ENCODE peak calls at places on chromosomes 5 and 9, in ten cellular contexts. One of them, this sample, is unnamed.

GRCh38 chr9:19162956-19163355 is 35.7 kb upstream of the PLIN2 start:
- DNase-seq in fibroblast of lung: no peak
- DNase-seq in tibial artery: peak
- DNase-seq in heart left ventricle: no peak
- DNase-seq in body of pancreas: peak
- DNase-seq in colonic mucosa: no peak
- DNase-seq in heart right ventricle: no peak
- DNase-seq in HFFc6: no peak
- DNase-seq in AG10803: peak
- DNase-seq in GM12864: no peak
- DNase-seq in this sample: no peak

GRCh38 chr9:113600871-113601545 is 137.5 kb downstream of the RGS3 start:
- DNase-seq in colonic mucosa: no peak
- DNase-seq in body of pancreas: no peak
- DNase-seq in fibroblast of lung: no peak
- DNase-seq in GM12864: no peak
- DNase-seq in AG10803: no peak
- DNase-seq in HFFc6: no peak
- DNase-seq in heart left ventricle: no peak
- DNase-seq in tibial artery: no peak
- DNase-seq in heart right ventricle: no peak
- DNase-seq in this sample: no peak

GRCh38 chr5:52738095-52738506 is 49.6 kb upstream of the ITGA1 start:
- DNase-seq in tibial artery: no peak
- DNase-seq in GM12864: no peak
- DNase-seq in fibroblast of lung: peak
- DNase-seq in HFFc6: peak
- DNase-seq in heart left ventricle: no peak
- DNase-seq in heart right ventricle: no peak
- DNase-seq in body of pancreas: no peak
- DNase-seq in colonic mucosa: no peak
- DNase-seq in AG10803: no peak
- DNase-seq in this sample: no peak

GRCh38 chr9:98251554-98251953 is 3.9 kb downstream of the TBC1D2 start:
- DNase-seq in GM12864: no peak
- DNase-seq in heart left ventricle: no peak
- DNase-seq in HFFc6: peak
- DNase-seq in heart right ventricle: no peak
- DNase-seq in body of pancreas: no peak
- DNase-seq in tibial artery: no peak
- DNase-seq in colonic mucosa: no peak
- DNase-seq in AG10803: peak
- DNase-seq in fibroblast of lung: peak
- DNase-seq in this sample: no peak

GRCh38 chr9:127903557-127904475 is 4.4 kb upstream of the ST6GALNAC6 start:
- DNase-seq in tibial artery: peak
- DNase-seq in AG10803: no peak
- DNase-seq in body of pancreas: peak
- DNase-seq in HFFc6: no peak
- DNase-seq in heart left ventricle: peak
- DNase-seq in colonic mucosa: peak
- DNase-seq in heart right ventricle: peak
- DNase-seq in GM12864: peak
- DNase-seq in fibroblast of lung: no peak
- DNase-seq in this sample: no peak

GRCh38 chr5:141155540-141156374 is 5.9 kb downstream of the PCDHB6 start:
- DNase-seq in tibial artery: no peak
- DNase-seq in fibroblast of lung: no peak
- DNase-seq in body of pancreas: no peak
- DNase-seq in GM12864: no peak
- DNase-seq in HFFc6: no peak
- DNase-seq in AG10803: no peak
- DNase-seq in heart right ventricle: no peak
- DNase-seq in colonic mucosa: no peak
- DNase-seq in heart left ventricle: no peak
- DNase-seq in this sample: no peak

GRCh38 chr5:65482280-65482726 is 583 bp upstream of the ADAMTS6 start:
- DNase-seq in GM12864: no peak
- DNase-seq in heart right ventricle: no peak
- DNase-seq in body of pancreas: no peak
- DNase-seq in tibial artery: no peak
- DNase-seq in HFFc6: peak
- DNase-seq in heart left ventricle: no peak
- DNase-seq in fibroblast of lung: peak
- DNase-seq in AG10803: peak
- DNase-seq in colonic mucosa: no peak
- DNase-seq in this sample: no peak

GRCh38 chr5:669111-669841 is 23.9 kb downstream of the TPPP start:
- DNase-seq in AG10803: peak
- DNase-seq in tibial artery: no peak
- DNase-seq in fibroblast of lung: peak
- DNase-seq in heart right ventricle: no peak
- DNase-seq in colonic mucosa: no peak
- DNase-seq in GM12864: no peak
- DNase-seq in HFFc6: no peak
- DNase-seq in body of pancreas: no peak
- DNase-seq in heart left ventricle: peak
- DNase-seq in this sample: peak

GRCh38 chr9:119963258-119963797 is 594.1 kb upstream of the BRINP1 start:
- DNase-seq in colonic mucosa: no peak
- DNase-seq in HFFc6: peak
- DNase-seq in fibroblast of lung: peak
- DNase-seq in GM12864: no peak
- DNase-seq in body of pancreas: peak
- DNase-seq in heart left ventricle: peak
- DNase-seq in heart right ventricle: no peak
- DNase-seq in tibial artery: no peak
- DNase-seq in AG10803: peak
- DNase-seq in this sample: no peak

GRCh38 chr5:56490971-56491468 is 257.9 kb upstream of the ANKRD55 start:
- DNase-seq in body of pancreas: no peak
- DNase-seq in GM12864: no peak
- DNase-seq in heart right ventricle: no peak
- DNase-seq in colonic mucosa: no peak
- DNase-seq in tibial artery: no peak
- DNase-seq in HFFc6: no peak
- DNase-seq in heart left ventricle: no peak
- DNase-seq in fibroblast of lung: no peak
- DNase-seq in AG10803: no peak
- DNase-seq in this sample: no peak

GRCh38 chr5:10319202-10319851 is 11.6 kb upstream of the CMBL start:
- DNase-seq in HFFc6: no peak
- DNase-seq in body of pancreas: no peak
- DNase-seq in fibroblast of lung: peak
- DNase-seq in colonic mucosa: no peak
- DNase-seq in heart right ventricle: no peak
- DNase-seq in heart left ventricle: no peak
- DNase-seq in GM12864: no peak
- DNase-seq in tibial artery: no peak
- DNase-seq in AG10803: peak
- DNase-seq in this sample: no peak

GRCh38 chr9:95005276-95006141 is 279.0 kb downstream of the AOPEP start:
- DNase-seq in heart right ventricle: no peak
- DNase-seq in HFFc6: no peak
- DNase-seq in AG10803: no peak
- DNase-seq in GM12864: no peak
- DNase-seq in fibroblast of lung: no peak
- DNase-seq in body of pancreas: no peak
- DNase-seq in heart left ventricle: no peak
- DNase-seq in tibial artery: no peak
- DNase-seq in colonic mucosa: no peak
- DNase-seq in this sample: peak

GRCh38 chr5:179344301-179345178 is 721 bp downstream of the ADAMTS2 start:
- DNase-seq in body of pancreas: no peak
- DNase-seq in GM12864: no peak
- DNase-seq in heart left ventricle: no peak
- DNase-seq in tibial artery: no peak
- DNase-seq in heart right ventricle: no peak
- DNase-seq in AG10803: no peak
- DNase-seq in HFFc6: no peak
- DNase-seq in colonic mucosa: no peak
- DNase-seq in fibroblast of lung: peak
- DNase-seq in this sample: no peak

GRCh38 chr5:102090770-102091169 is 205.3 kb downstream of the SLCO4C1 start:
- DNase-seq in heart right ventricle: no peak
- DNase-seq in body of pancreas: peak
- DNase-seq in colonic mucosa: peak
- DNase-seq in GM12864: no peak
- DNase-seq in tibial artery: no peak
- DNase-seq in heart left ventricle: no peak
- DNase-seq in fibroblast of lung: no peak
- DNase-seq in HFFc6: no peak
- DNase-seq in AG10803: no peak
- DNase-seq in this sample: peak
- TF ChIP-seq CTCF in heart right ventricle: no peak
- TF ChIP-seq CTCF in body of pancreas: no peak
- TF ChIP-seq CTCF in colonic mucosa: peak
- TF ChIP-seq CTCF in GM12864: peak
- TF ChIP-seq CTCF in tibial artery: no peak
- TF ChIP-seq CTCF in heart left ventricle: no peak
- TF ChIP-seq CTCF in fibroblast of lung: no peak
- TF ChIP-seq CTCF in HFFc6: no peak
- TF ChIP-seq CTCF in AG10803: no peak
- TF ChIP-seq CTCF in this sample: peak

GRCh38 chr9:111975709-111976108 is 79.1 kb downstream of the UGCG start:
- DNase-seq in GM12864: no peak
- DNase-seq in AG10803: no peak
- DNase-seq in tibial artery: no peak
- DNase-seq in fibroblast of lung: no peak
- DNase-seq in body of pancreas: peak
- DNase-seq in heart right ventricle: no peak
- DNase-seq in HFFc6: no peak
- DNase-seq in colonic mucosa: peak
- DNase-seq in heart left ventricle: peak
- DNase-seq in this sample: no peak
- TF ChIP-seq CTCF in GM12864: peak
- TF ChIP-seq CTCF in AG10803: no peak
- TF ChIP-seq CTCF in tibial artery: no peak
- TF ChIP-seq CTCF in fibroblast of lung: no peak
- TF ChIP-seq CTCF in body of pancreas: no peak
- TF ChIP-seq CTCF in heart right ventricle: peak
- TF ChIP-seq CTCF in HFFc6: peak
- TF ChIP-seq CTCF in colonic mucosa: no peak
- TF ChIP-seq CTCF in heart left ventricle: no peak
- TF ChIP-seq CTCF in this sample: peak

GRCh38 chr9:130938652-130939404 is at the start of gene FIBCD1:
- DNase-seq in AG10803: peak
- DNase-seq in colonic mucosa: peak
- DNase-seq in fibroblast of lung: peak
- DNase-seq in body of pancreas: no peak
- DNase-seq in heart left ventricle: no peak
- DNase-seq in HFFc6: no peak
- DNase-seq in heart right ventricle: no peak
- DNase-seq in GM12864: no peak
- DNase-seq in tibial artery: no peak
- DNase-seq in this sample: peak

GRCh38 chr9:130938184-130938651 is 829 bp downstream of the FIBCD1 start:
- DNase-seq in HFFc6: no peak
- DNase-seq in heart left ventricle: no peak
- DNase-seq in fibroblast of lung: no peak
- DNase-seq in heart right ventricle: no peak
- DNase-seq in GM12864: no peak
- DNase-seq in tibial artery: no peak
- DNase-seq in colonic mucosa: no peak
- DNase-seq in body of pancreas: no peak
- DNase-seq in AG10803: no peak
- DNase-seq in this sample: no peak

GRCh38 chr9:130940693-130941576 is 1.9 kb upstream of the FIBCD1 start:
- DNase-seq in HFFc6: no peak
- DNase-seq in GM12864: no peak
- DNase-seq in heart right ventricle: peak
- DNase-seq in heart left ventricle: peak
- DNase-seq in colonic mucosa: peak
- DNase-seq in tibial artery: peak
- DNase-seq in body of pancreas: peak
- DNase-seq in AG10803: no peak
- DNase-seq in fibroblast of lung: peak
- DNase-seq in this sample: peak

GRCh38 chr9:130940023-130940549 is 1.0 kb upstream of the FIBCD1 start:
- DNase-seq in AG10803: no peak
- DNase-seq in HFFc6: no peak
- DNase-seq in heart right ventricle: no peak
- DNase-seq in tibial artery: no peak
- DNase-seq in GM12864: no peak
- DNase-seq in heart left ventricle: no peak
- DNase-seq in body of pancreas: no peak
- DNase-seq in fibroblast of lung: no peak
- DNase-seq in colonic mucosa: peak
- DNase-seq in this sample: no peak

DNA sequence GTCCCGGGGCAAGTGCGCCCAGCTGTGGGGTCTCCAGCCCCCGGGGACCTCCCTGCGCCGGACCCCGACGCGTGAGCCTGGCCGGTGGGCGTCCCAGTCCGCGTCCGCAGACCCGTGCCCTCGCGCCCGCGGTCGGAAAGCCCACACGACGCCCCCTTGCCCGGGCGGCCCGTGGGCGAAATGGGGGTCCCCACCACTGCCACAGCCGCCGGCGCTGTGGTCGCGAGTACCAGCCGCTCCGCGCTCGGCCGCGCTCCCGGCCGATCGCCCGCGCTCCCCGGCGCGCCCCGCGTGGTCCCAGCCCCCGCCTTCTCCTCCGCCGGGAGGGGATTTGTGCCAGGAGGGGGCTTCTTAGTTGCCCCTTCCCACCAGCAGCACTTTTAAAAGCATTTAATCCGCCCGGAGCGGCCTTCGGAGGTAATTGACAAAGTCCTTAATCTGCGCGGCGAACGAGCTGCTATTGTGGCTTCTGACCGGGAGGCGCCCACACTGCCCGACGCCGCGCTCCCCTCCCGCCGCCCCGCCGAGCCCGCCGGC is 426 bp upstream of the FIBCD1 start:
- DNase-seq in body of pancreas: no peak
- DNase-seq in tibial artery: no peak
- DNase-seq in heart left ventricle: no peak
- DNase-seq in GM12864: no peak
- DNase-seq in AG10803: no peak
- DNase-seq in colonic mucosa: peak
- DNase-seq in HFFc6: no peak
- DNase-seq in fibroblast of lung: no peak
- DNase-seq in heart right ventricle: no peak
- DNase-seq in this sample: peak
- TF ChIP-seq CTCF in body of pancreas: no peak
- TF ChIP-seq CTCF in tibial artery: no peak
- TF ChIP-seq CTCF in heart left ventricle: no peak
- TF ChIP-seq CTCF in GM12864: no peak
- TF ChIP-seq CTCF in AG10803: no peak
- TF ChIP-seq CTCF in colonic mucosa: no peak
- TF ChIP-seq CTCF in HFFc6: peak
- TF ChIP-seq CTCF in fibroblast of lung: no peak
- TF ChIP-seq CTCF in heart right ventricle: peak
- TF ChIP-seq CTCF in this sample: no peak

DNA sequence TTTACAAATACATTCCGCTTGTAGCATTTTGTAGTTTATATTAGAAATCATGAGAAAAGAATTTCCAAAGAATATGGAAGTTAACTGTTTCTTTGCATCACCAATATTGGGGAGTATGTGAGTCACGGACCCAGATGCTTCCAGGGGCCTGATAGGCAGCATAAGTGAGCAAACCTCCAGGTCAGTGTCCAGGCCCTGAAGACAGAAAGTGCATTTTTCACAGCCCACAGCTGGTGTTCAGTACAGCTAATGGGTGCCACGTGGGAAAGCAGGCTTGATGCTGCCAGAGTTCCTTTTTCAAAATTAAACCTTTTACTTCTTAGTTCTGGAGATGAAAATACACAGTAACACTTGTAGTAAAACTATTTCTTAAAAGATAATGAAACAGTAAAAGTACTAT is 454.4 kb upstream of the ACTBL2 start:
- DNase-seq in body of pancreas: no peak
- DNase-seq in HFFc6: peak
- DNase-seq in fibroblast of lung: peak
- DNase-seq in heart right ventricle: no peak
- DNase-seq in tibial artery: no peak
- DNase-seq in colonic mucosa: no peak
- DNase-seq in GM12864: no peak
- DNase-seq in heart left ventricle: no peak
- DNase-seq in AG10803: peak
- DNase-seq in this sample: no peak
- TF ChIP-seq CTCF in body of pancreas: no peak
- TF ChIP-seq CTCF in HFFc6: no peak
- TF ChIP-seq CTCF in fibroblast of lung: no peak
- TF ChIP-seq CTCF in heart right ventricle: no peak
- TF ChIP-seq CTCF in tibial artery: no peak
- TF ChIP-seq CTCF in colonic mucosa: no peak
- TF ChIP-seq CTCF in GM12864: no peak
- TF ChIP-seq CTCF in heart left ventricle: no peak
- TF ChIP-seq CTCF in AG10803: no peak
- TF ChIP-seq CTCF in this sample: no peak

This sample was measured in GM13977.